ENCODE peak calls at places on chromosomes 3 and 15, in four cellular contexts. One of them, this sample, is unnamed.
A peak's percentile ranks its signal among the peaks of the same experiment; 100 is the strongest.

GRCh38 chr15:24985224-24985623 is 30.4 kb downstream of the SNRPN start:
- DNase-seq in right cardiac atrium: no peak
- DNase-seq in NT2/D1: no peak
- DNase-seq in upper lobe of right lung: no peak
- DNase-seq in this sample: no peak

GRCh38 chr15:39593071-39594055 is 12.5 kb downstream of the THBS1 start:
- DNase-seq in NT2/D1: no peak
- DNase-seq in upper lobe of right lung: no peak
- DNase-seq in right cardiac atrium: no peak
- DNase-seq in this sample: no peak

GRCh38 chr3:158402590-158402989 is 168.4 kb upstream of the MLF1 start:
- DNase-seq in NT2/D1: no peak
- DNase-seq in right cardiac atrium: no peak
- DNase-seq in upper lobe of right lung: no peak
- DNase-seq in this sample: no peak

GRCh38 chr15:72116680-72117447 is 1.1 kb downstream of the MYO9A start:
- DNase-seq in NT2/D1: no peak
- DNase-seq in right cardiac atrium: no peak
- DNase-seq in upper lobe of right lung: no peak
- DNase-seq in this sample: no peak

GRCh38 chr15:80620931-80621330 is 74.2 kb upstream of the ABHD17C start:
- DNase-seq in NT2/D1: no peak
- DNase-seq in right cardiac atrium: no peak
- DNase-seq in upper lobe of right lung: no peak
- DNase-seq in this sample: no peak

GRCh38 chr15:65922621-65923020 is 53.3 kb downstream of the RAB11A start:
- DNase-seq in upper lobe of right lung: no peak
- DNase-seq in right cardiac atrium: no peak
- DNase-seq in NT2/D1: no peak
- DNase-seq in this sample: no peak

GRCh38 chr3:41198526-41198925 is 779 bp upstream of the CTNNB1 start:
- DNase-seq in NT2/D1: no peak
- DNase-seq in right cardiac atrium: no peak
- DNase-seq in upper lobe of right lung: no peak
- DNase-seq in this sample: peak; percentile 23

GRCh38 chr3:98564282-98565005 is 29.0 kb downstream of the CPOX start:
- DNase-seq in right cardiac atrium: no peak
- DNase-seq in upper lobe of right lung: no peak
- DNase-seq in NT2/D1: no peak
- DNase-seq in this sample: no peak

GRCh38 chr3:18444597-18445420 is 19.7 kb upstream of the SATB1 start:
- DNase-seq in right cardiac atrium: peak; percentile 89
- DNase-seq in upper lobe of right lung: peak; percentile 89
- DNase-seq in NT2/D1: no peak
- DNase-seq in this sample: peak; percentile 73

GRCh38 chr3:133996996-133997395 is 32.7 kb downstream of the SLCO2A1 start:
- DNase-seq in upper lobe of right lung: no peak
- DNase-seq in NT2/D1: no peak
- DNase-seq in right cardiac atrium: no peak
- DNase-seq in this sample: no peak

GRCh38 chr3:132405188-132405587 is 12.1 kb upstream of the DNAJC13 start:
- DNase-seq in upper lobe of right lung: no peak
- DNase-seq in NT2/D1: no peak
- DNase-seq in right cardiac atrium: no peak
- DNase-seq in this sample: no peak

GRCh38 chr15:68420186-68420684 is 11.7 kb downstream of the ITGA11 start:
- DNase-seq in NT2/D1: peak; percentile 28
- DNase-seq in upper lobe of right lung: no peak
- DNase-seq in right cardiac atrium: no peak
- DNase-seq in this sample: no peak

GRCh38 chr15:84599906-84600305 is 903 bp upstream of the ZSCAN2 start:
- DNase-seq in NT2/D1: no peak
- DNase-seq in right cardiac atrium: no peak
- DNase-seq in upper lobe of right lung: no peak
- DNase-seq in this sample: no peak
- H3K4me3 ChIP-seq in NT2/D1: no peak overlapping the region
- H3K4me3 ChIP-seq in right cardiac atrium: no peak overlapping the region
- H3K4me3 ChIP-seq in upper lobe of right lung: peak overlapping the region; percentile 93
- H3K4me3 ChIP-seq in this sample: no peak overlapping the region

DNA sequence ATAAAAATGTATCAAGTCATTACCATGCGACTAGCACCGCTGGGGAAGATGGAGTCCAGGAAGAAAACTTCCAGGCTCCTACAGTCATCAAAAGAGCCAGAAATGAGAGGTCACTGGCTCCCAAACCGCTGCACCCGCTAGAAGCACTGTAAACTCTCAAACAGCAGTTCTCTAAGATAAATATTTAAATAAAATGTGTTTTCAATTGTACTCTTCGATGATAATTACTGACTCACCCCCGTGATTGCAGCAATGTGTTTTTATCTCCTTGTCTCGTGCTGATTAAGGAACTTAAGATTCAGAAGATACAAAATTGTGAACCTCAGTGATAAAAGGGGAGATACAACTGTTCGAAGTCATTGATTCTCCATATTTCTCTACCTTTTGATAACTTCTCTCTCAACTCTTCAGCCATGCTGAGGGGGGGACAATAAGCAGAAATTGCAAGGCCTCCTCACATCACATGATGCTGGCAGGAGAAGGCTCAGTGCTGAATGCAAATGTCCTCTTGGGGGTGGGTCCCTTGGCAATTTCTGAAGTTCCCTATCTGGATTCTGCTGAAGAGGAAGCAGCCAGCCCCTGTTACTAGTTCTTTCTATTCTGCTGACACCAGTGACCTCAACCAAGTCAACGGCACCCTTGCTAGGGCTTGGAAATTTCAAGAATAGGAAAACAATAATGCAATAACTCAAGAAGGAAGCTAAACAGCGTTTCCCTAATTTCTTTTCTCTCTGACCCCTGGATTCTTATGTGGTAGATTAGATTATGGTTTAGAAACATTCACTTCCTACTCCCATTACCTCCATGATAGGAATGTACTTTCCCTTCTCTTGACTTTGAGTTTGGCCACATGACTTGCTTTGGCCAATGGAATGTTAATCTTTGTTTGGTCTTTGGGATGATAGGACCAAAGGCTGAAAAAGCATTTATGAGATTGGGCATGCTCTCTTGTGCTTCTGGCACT is 46.0 kb upstream of the FOXP1 start:
- DNase-seq in upper lobe of right lung: no peak
- DNase-seq in NT2/D1: no peak
- DNase-seq in right cardiac atrium: peak; percentile 48
- DNase-seq in this sample: no peak
- H3K4me3 ChIP-seq in upper lobe of right lung: no peak overlapping the region
- H3K4me3 ChIP-seq in NT2/D1: no peak overlapping the region
- H3K4me3 ChIP-seq in right cardiac atrium: no peak overlapping the region
- H3K4me3 ChIP-seq in this sample: no peak overlapping the region

DNA sequence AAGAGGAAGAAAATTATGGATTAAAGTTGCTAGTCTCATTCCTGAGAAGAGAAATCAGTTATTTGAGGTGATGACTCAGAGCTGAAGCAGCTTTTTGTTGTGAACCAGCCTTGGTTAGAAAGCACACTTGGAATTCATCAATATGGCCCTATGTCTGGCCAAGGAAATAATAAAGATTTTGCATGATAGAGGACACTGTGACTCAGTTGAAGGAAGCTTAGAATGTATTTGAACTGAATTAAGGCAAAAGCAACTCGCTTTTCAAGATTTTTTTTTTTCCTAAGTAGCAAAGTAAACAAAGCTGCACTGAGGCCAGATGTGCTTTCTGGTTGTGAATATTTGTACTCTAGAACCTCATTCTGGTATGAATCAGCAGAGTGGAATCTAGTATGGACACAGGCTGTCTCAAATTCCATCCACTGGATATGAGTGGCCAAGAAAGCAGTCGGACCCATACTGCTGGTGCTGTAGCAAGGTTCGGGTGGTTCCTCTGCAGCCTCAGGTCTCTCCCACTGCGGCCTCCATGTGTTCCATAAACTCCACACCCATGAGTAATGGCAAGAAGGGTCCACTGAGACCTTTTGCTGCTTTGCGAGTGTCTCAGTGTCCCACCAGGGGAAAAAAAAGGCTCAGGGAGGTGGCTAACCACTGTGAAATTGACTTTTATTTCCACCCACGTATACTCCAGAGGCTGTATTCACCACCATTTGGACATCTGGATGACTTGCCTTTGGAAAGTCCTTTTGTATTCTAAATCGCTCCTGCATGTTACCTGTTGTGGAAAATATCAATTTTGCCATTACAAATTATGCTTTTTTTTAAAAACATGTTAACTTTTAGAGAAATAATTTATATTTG is 53.1 kb downstream of the TGFBR2 start:
- DNase-seq in upper lobe of right lung: no peak
- DNase-seq in NT2/D1: peak; percentile 28
- DNase-seq in right cardiac atrium: no peak
- DNase-seq in this sample: peak; percentile 34
- H3K4me3 ChIP-seq in upper lobe of right lung: no peak overlapping the region
- H3K4me3 ChIP-seq in NT2/D1: no peak overlapping the region
- H3K4me3 ChIP-seq in right cardiac atrium: no peak overlapping the region
- H3K4me3 ChIP-seq in this sample: peak overlapping the region; percentile 28

GRCh38 chr3:55555866-55556621 is 68.9 kb upstream of the WNT5A start:
- DNase-seq in upper lobe of right lung: no peak
- DNase-seq in NT2/D1: peak; percentile 30
- DNase-seq in right cardiac atrium: no peak
- DNase-seq in this sample: no peak
- H3K4me3 ChIP-seq in upper lobe of right lung: no peak overlapping the region
- H3K4me3 ChIP-seq in NT2/D1: no peak overlapping the region
- H3K4me3 ChIP-seq in right cardiac atrium: no peak overlapping the region
- H3K4me3 ChIP-seq in this sample: no peak overlapping the region

This sample was measured in MM.1S.